ENCODE peak calls at places on chromosomes 5 and 9, in ten cellular contexts. F is MM.1S, S is DMS79, O is heart left ventricle, W is transverse colon, Z is H9, T is KG1, C is body of pancreas, R is SW480, V is IMR-90. L is an unnamed sample.

GRCh38 chr5:60541980-60542379 is 158.0 kb downstream of the DEPDC1B start:
- DNase-seq in F (no peak), S (no peak), O (no peak), W (no peak), Z (no peak), T (no peak), C (no peak), R (peak), V (peak), L (no peak)

GRCh38 chr9:69171049-69171448 is 3.0 kb upstream of the TJP2 start:
- DNase-seq in F (no peak), S (no peak), O (peak), W (no peak), Z (no peak), T (no peak), C (no peak), R (no peak), V (peak), L (no peak)

GRCh38 chr5:114658179-114658578 is 296.3 kb downstream of the KCNN2 start:
- DNase-seq in F (no peak), S (no peak), O (no peak), W (no peak), Z (no peak), T (no peak), C (no peak), R (no peak), V (no peak), L (no peak)

GRCh38 chr5:64505769-64506566 is at the start of gene RGS7BP:
- DNase-seq in F (no peak), S (peak), O (peak), W (no peak), Z (peak), T (no peak), C (peak), R (no peak), V (peak), L (no peak)

GRCh38 chr5:94081088-94081487 is 339.7 kb upstream of the POU5F2 start:
- DNase-seq in F (no peak), S (no peak), O (no peak), W (no peak), Z (no peak), T (no peak), C (no peak), R (no peak), V (no peak), L (no peak)

GRCh38 chr5:79518718-79519117 is 4.8 kb upstream of the HOMER1 start:
- DNase-seq in F (no peak), S (no peak), O (no peak), W (no peak), Z (no peak), T (no peak), C (no peak), R (no peak), V (no peak), L (no peak)

GRCh38 chr9:135971892-135972291 is 10.7 kb upstream of the UBAC1 start:
- DNase-seq in F (peak), S (peak), O (no peak), W (peak), Z (peak), T (no peak), C (peak), R (peak), V (no peak), L (no peak)

GRCh38 chr5:149822310-149822709 is 92.2 kb downstream of the PPARGC1B start:
- DNase-seq in F (no peak), S (no peak), O (peak), W (no peak), Z (no peak), T (no peak), C (no peak), R (no peak), V (no peak), L (no peak)

GRCh38 chr9:98108540-98109031 is 10.4 kb downstream of the TRIM14 start:
- DNase-seq in F (peak), S (no peak), O (no peak), W (no peak), Z (no peak), T (no peak), C (no peak), R (no peak), V (no peak), L (no peak)